ENCODE peak calls at places on chromosomes 1 and 21, in four cellular contexts. One of them, this sample, is unnamed.
A peak's percentile ranks its signal among the peaks of the same experiment; 100 is the strongest.

GRCh38 chr1:213417846-213418245 is 366.8 kb downstream of the RPS6KC1 start:
- DNase-seq in H1: no peak
- DNase-seq in trophoblast cell: no peak
- DNase-seq in neuronal stem cell: no peak
- DNase-seq in this sample: no peak

GRCh38 chr1:221712776-221713431 is 29.0 kb downstream of the DUSP10 start:
- DNase-seq in H1: no peak
- DNase-seq in trophoblast cell: peak; percentile 59
- DNase-seq in neuronal stem cell: no peak
- DNase-seq in this sample: no peak

GRCh38 chr21:32578107-32578691 is 7.1 kb downstream of the TCP10L start:
- DNase-seq in H1: peak; percentile 70
- DNase-seq in trophoblast cell: no peak
- DNase-seq in neuronal stem cell: no peak
- DNase-seq in this sample: peak; percentile 41

GRCh38 chr1:206736878-206737728 is 33.5 kb upstream of the IL19 start:
- DNase-seq in neuronal stem cell: no peak
- DNase-seq in trophoblast cell: no peak
- DNase-seq in H1: no peak
- DNase-seq in this sample: no peak

GRCh38 chr1:10696977-10697376 is 99.5 kb downstream of the CASZ1 start:
- DNase-seq in H1: no peak
- DNase-seq in trophoblast cell: no peak
- DNase-seq in neuronal stem cell: no peak
- DNase-seq in this sample: no peak

GRCh38 chr1:206803221-206803730 is 31.0 kb upstream of the IL10 start:
- DNase-seq in trophoblast cell: no peak
- DNase-seq in neuronal stem cell: no peak
- DNase-seq in H1: no peak
- DNase-seq in this sample: peak; percentile 31

GRCh38 chr1:168618351-168618750 is 41.9 kb downstream of the XCL1 start:
- DNase-seq in neuronal stem cell: no peak
- DNase-seq in H1: no peak
- DNase-seq in trophoblast cell: no peak
- DNase-seq in this sample: no peak

GRCh38 chr21:46598563-46599250 is 6.2 kb downstream of the S100B start:
- DNase-seq in neuronal stem cell: no peak
- DNase-seq in trophoblast cell: no peak
- DNase-seq in H1: no peak
- DNase-seq in this sample: no peak

GRCh38 chr1:116738673-116739370 is 15.4 kb upstream of the CD2 start:
- DNase-seq in trophoblast cell: no peak
- DNase-seq in neuronal stem cell: no peak
- DNase-seq in H1: no peak
- DNase-seq in this sample: no peak

GRCh38 chr1:151327903-151328674 is 873 bp upstream of the PI4KB start:
- DNase-seq in H1: peak; percentile 72
- DNase-seq in neuronal stem cell: no peak
- DNase-seq in trophoblast cell: no peak
- DNase-seq in this sample: peak; percentile 63

GRCh38 chr1:219402925-219403324 is 210.0 kb downstream of the ZC3H11B start:
- DNase-seq in trophoblast cell: no peak
- DNase-seq in neuronal stem cell: no peak
- DNase-seq in H1: no peak
- DNase-seq in this sample: no peak

GRCh38 chr1:160096491-160097116 is 1.8 kb downstream of the IGSF8 start:
- DNase-seq in neuronal stem cell: no peak
- DNase-seq in H1: no peak
- DNase-seq in trophoblast cell: peak; percentile 98
- DNase-seq in this sample: peak; percentile 86

GRCh38 chr21:23014021-23014420 is 2015.8 kb downstream of the NCAM2 start:
- DNase-seq in H1: no peak
- DNase-seq in neuronal stem cell: no peak
- DNase-seq in trophoblast cell: no peak
- DNase-seq in this sample: peak; percentile 81

GRCh38 chr21:43827015-43827611 is 37.7 kb downstream of the RRP1 start:
- DNase-seq in trophoblast cell: no peak
- DNase-seq in neuronal stem cell: no peak
- DNase-seq in H1: no peak
- DNase-seq in this sample: no peak

GRCh38 chr1:160522622-160523345 is at the start of gene SLAMF6:
- DNase-seq in H1: no peak
- DNase-seq in trophoblast cell: no peak
- DNase-seq in neuronal stem cell: no peak
- DNase-seq in this sample: no peak

GRCh38 chr1:169630006-169630405 is at the start of gene SELP:
- DNase-seq in trophoblast cell: no peak
- DNase-seq in H1: no peak
- DNase-seq in neuronal stem cell: no peak
- DNase-seq in this sample: no peak

GRCh38 chr1:72397786-72398185 is 115.4 kb upstream of the NEGR1 start:
- DNase-seq in neuronal stem cell: no peak
- DNase-seq in trophoblast cell: no peak
- DNase-seq in H1: no peak
- DNase-seq in this sample: no peak

GRCh38 chr1:214685906-214686305 is 82.9 kb downstream of the CENPF start:
- DNase-seq in neuronal stem cell: no peak
- DNase-seq in H1: no peak
- DNase-seq in trophoblast cell: no peak
- DNase-seq in this sample: no peak

GRCh38 chr1:87200875-87201638 is 127.6 kb upstream of the LMO4 start:
- DNase-seq in H1: no peak
- DNase-seq in neuronal stem cell: no peak
- DNase-seq in trophoblast cell: peak; percentile 37
- DNase-seq in this sample: peak; percentile 46

GRCh38 chr1:244833734-244834595 is 1.5 kb upstream of the COX20 start:
- DNase-seq in trophoblast cell: peak; percentile 66
- DNase-seq in neuronal stem cell: peak; percentile 45
- DNase-seq in H1: peak; percentile 71
- DNase-seq in this sample: peak; percentile 79

GRCh38 chr1:97904528-97904927 is 16.3 kb downstream of the DPYD start:
- DNase-seq in neuronal stem cell: no peak
- DNase-seq in H1: no peak
- DNase-seq in trophoblast cell: no peak
- DNase-seq in this sample: peak; percentile 2

GRCh38 chr1:67978988-67979516 is 71.4 kb downstream of the DIRAS3 start:
- DNase-seq in H1: no peak
- DNase-seq in trophoblast cell: peak; percentile 26
- DNase-seq in neuronal stem cell: no peak
- DNase-seq in this sample: no peak

GRCh38 chr1:167784876-167785550 is 63.2 kb downstream of the MPZL1 start:
- DNase-seq in neuronal stem cell: no peak
- DNase-seq in H1: no peak
- DNase-seq in trophoblast cell: no peak
- DNase-seq in this sample: no peak

GRCh38 chr1:109181085-109181806 is 32.5 kb upstream of the SARS1 start:
- DNase-seq in trophoblast cell: no peak
- DNase-seq in H1: no peak
- DNase-seq in neuronal stem cell: no peak
- DNase-seq in this sample: no peak

GRCh38 chr1:198601936-198602889 is 36.6 kb upstream of the PTPRC start:
- DNase-seq in H1: no peak
- DNase-seq in trophoblast cell: no peak
- DNase-seq in neuronal stem cell: no peak
- DNase-seq in this sample: no peak
- H2AK5ac ChIP-seq in H1: no peak overlapping the region
- H2AK5ac ChIP-seq in trophoblast cell: no peak overlapping the region
- H2AK5ac ChIP-seq in neuronal stem cell: no peak overlapping the region
- H2AK5ac ChIP-seq in this sample: no peak overlapping the region

GRCh38 chr1:175900171-175900570 is 156.8 kb upstream of the TNR start:
- DNase-seq in neuronal stem cell: no peak
- DNase-seq in trophoblast cell: no peak
- DNase-seq in H1: no peak
- DNase-seq in this sample: no peak
- H4K8ac ChIP-seq in neuronal stem cell: no peak overlapping the region
- H4K8ac ChIP-seq in trophoblast cell: no peak overlapping the region
- H4K8ac ChIP-seq in H1: no peak overlapping the region
- H4K8ac ChIP-seq in this sample: no peak overlapping the region

DNA sequence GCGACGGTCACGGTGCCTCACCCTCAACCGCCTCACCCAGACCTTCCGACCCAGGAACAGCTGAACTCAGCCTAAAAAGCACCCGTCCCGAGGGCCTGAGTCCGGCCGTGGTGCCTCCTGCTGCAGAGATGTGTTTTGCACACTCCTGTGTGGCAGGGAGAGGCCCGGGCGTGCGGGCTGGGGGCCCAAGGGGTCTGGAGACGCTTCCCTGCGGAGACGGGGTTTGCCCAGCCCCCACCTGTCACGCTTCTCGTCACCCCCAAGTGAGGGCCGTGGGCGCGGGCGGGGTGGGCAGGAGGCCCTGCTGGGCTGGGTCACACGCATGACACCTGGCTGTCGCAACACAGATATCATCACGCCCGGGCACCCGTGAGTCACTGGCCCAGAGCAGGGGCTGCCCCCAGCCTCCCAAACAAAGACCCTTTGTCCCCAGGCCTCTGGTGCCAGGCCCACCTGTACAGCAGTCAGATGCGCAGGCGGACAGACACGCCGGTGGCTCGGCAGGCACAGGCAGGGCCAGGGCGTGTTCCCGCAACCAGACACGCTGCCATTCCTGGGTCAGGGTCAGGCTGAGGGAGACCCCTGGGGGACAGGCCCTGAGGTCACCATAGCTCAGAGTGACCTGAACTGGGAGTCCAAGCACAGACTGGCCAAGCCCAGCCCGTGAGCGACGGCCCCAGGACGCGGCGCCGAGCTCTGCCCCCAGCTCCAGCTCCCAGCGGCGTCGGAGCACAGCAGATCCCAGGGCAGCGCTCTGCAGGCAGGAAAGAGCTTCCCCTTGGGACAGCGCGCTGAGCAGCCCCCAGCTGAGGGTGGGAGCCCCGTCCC is 6.1 kb downstream of the B3GALT6 start:
- DNase-seq in neuronal stem cell: no peak
- DNase-seq in trophoblast cell: peak; percentile 19
- DNase-seq in H1: no peak
- DNase-seq in this sample: no peak
- H2AK5ac ChIP-seq in neuronal stem cell: peak overlapping the region; percentile 90
- H2AK5ac ChIP-seq in trophoblast cell: peak overlapping the region; percentile 38
- H2AK5ac ChIP-seq in H1: no peak overlapping the region
- H2AK5ac ChIP-seq in this sample: no peak overlapping the region

DNA sequence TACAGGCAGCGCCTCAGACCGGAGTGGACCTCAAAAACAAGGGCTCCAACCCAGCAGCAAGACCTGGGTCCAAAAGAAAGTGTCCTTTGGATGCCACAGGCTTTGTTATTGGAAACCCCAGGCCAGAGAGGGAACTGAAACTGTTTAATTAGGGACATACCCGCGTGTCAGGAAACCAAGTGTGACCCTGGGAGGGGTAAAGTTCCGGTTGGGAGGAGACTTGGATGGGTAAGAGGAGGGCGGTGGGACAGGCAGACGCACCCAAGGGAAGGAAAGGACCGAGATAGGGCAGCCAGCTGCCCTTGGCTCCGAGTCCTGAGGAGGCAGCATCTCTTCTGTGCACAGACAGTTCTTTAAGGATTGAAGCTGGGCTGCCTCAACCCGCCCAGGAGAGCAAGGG is 71.4 kb downstream of the CDC7 start:
- DNase-seq in trophoblast cell: no peak
- DNase-seq in H1: no peak
- DNase-seq in neuronal stem cell: no peak
- DNase-seq in this sample: no peak
- H4K8ac ChIP-seq in trophoblast cell: no peak overlapping the region
- H4K8ac ChIP-seq in H1: no peak overlapping the region
- H4K8ac ChIP-seq in neuronal stem cell: no peak overlapping the region
- H4K8ac ChIP-seq in this sample: no peak overlapping the region

GRCh38 chr1:39047374-39048229 is 21.5 kb downstream of the NDUFS5 start:
- DNase-seq in trophoblast cell: peak; percentile 92
- DNase-seq in neuronal stem cell: no peak
- DNase-seq in H1: no peak
- DNase-seq in this sample: peak; percentile 86
- H2AK5ac ChIP-seq in trophoblast cell: no peak overlapping the region
- H2AK5ac ChIP-seq in neuronal stem cell: peak overlapping the region; percentile 56
- H2AK5ac ChIP-seq in H1: no peak overlapping the region
- H2AK5ac ChIP-seq in this sample: no peak overlapping the region

GRCh38 chr1:43206721-43207228 is 34.6 kb downstream of the CFAP57 start:
- DNase-seq in neuronal stem cell: no peak
- DNase-seq in H1: no peak
- DNase-seq in trophoblast cell: peak; percentile 97
- DNase-seq in this sample: peak; percentile 100
- H4K8ac ChIP-seq in neuronal stem cell: no peak overlapping the region
- H4K8ac ChIP-seq in H1: no peak overlapping the region
- H4K8ac ChIP-seq in trophoblast cell: peak overlapping the region; percentile 20
- H4K8ac ChIP-seq in this sample: no peak overlapping the region

GRCh38 chr1:110633646-110634030 is 27.5 kb upstream of the KCNA2 start:
- DNase-seq in H1: no peak
- DNase-seq in neuronal stem cell: no peak
- DNase-seq in trophoblast cell: no peak
- DNase-seq in this sample: no peak

GRCh38 chr1:110634455-110635281 is 28.5 kb upstream of the KCNA2 start:
- DNase-seq in neuronal stem cell: no peak
- DNase-seq in trophoblast cell: peak; percentile 42
- DNase-seq in H1: no peak
- DNase-seq in this sample: no peak

GRCh38 chr1:110631836-110632620 is 25.9 kb upstream of the KCNA2 start:
- DNase-seq in neuronal stem cell: no peak
- DNase-seq in H1: no peak
- DNase-seq in trophoblast cell: no peak
- DNase-seq in this sample: no peak

GRCh38 chr1:110635434-110635833 is 29.3 kb upstream of the KCNA2 start:
- DNase-seq in H1: no peak
- DNase-seq in neuronal stem cell: no peak
- DNase-seq in trophoblast cell: no peak
- DNase-seq in this sample: no peak

DNA sequence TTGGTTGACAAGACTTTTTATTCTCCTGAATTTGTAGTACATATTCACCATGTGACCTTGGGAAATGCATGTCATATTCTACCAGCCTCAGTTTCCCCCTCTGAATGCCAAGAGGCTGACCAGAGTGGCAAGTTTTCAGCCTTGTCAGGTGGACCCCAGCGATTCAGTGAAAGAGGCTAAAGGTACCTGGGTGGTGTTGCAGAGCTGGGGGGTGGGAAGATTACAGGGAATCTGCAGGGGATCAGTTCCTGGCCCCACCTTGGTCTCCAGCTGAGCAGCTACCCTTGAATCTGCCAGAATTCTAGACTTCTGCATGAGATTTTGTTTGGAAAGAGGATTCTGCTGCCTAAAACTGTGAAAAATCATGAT is 27.9 kb upstream of the KCNA2 start:
- DNase-seq in neuronal stem cell: no peak
- DNase-seq in H1: no peak
- DNase-seq in trophoblast cell: no peak
- DNase-seq in this sample: no peak
- H2AK5ac ChIP-seq in neuronal stem cell: no peak overlapping the region
- H2AK5ac ChIP-seq in H1: no peak overlapping the region
- H2AK5ac ChIP-seq in trophoblast cell: no peak overlapping the region
- H2AK5ac ChIP-seq in this sample: no peak overlapping the region

This sample was measured in mesendoderm.